ENCODE peak calls at places on chromosome 5, in five cellular contexts. One of them, this sample, is unnamed.

GRCh38 chr5:108093186-108093585 is 288.7 kb downstream of the FBXL17 start:
- DNase-seq in AG10803: peak; percentile 47
- DNase-seq in mucosa of gallbladder: no peak
- DNase-seq in mucosa of descending colon: no peak
- DNase-seq in GM06990: no peak
- DNase-seq in this sample: peak; percentile 6

GRCh38 chr5:158856295-158856694 is 243.4 kb downstream of the EBF1 start:
- DNase-seq in mucosa of gallbladder: no peak
- DNase-seq in mucosa of descending colon: no peak
- DNase-seq in GM06990: no peak
- DNase-seq in AG10803: no peak
- DNase-seq in this sample: no peak

GRCh38 chr5:89582768-89583339 is 699.9 kb upstream of the MEF2C start:
- DNase-seq in mucosa of gallbladder: no peak
- DNase-seq in mucosa of descending colon: no peak
- DNase-seq in GM06990: no peak
- DNase-seq in AG10803: peak; percentile 12
- DNase-seq in this sample: no peak

GRCh38 chr5:174344335-174344734 is 298.8 kb downstream of the NSG2 start:
- DNase-seq in mucosa of gallbladder: no peak
- DNase-seq in GM06990: no peak
- DNase-seq in AG10803: no peak
- DNase-seq in mucosa of descending colon: no peak
- DNase-seq in this sample: no peak

GRCh38 chr5:75337366-75338021 is 474 bp downstream of the HMGCR start:
- DNase-seq in GM06990: no peak
- DNase-seq in mucosa of gallbladder: no peak
- DNase-seq in AG10803: peak; percentile 4
- DNase-seq in mucosa of descending colon: no peak
- DNase-seq in this sample: peak; percentile 16

GRCh38 chr5:75138674-75139073 is 86.3 kb upstream of the GCNT4 start:
- DNase-seq in AG10803: no peak
- DNase-seq in mucosa of descending colon: no peak
- DNase-seq in mucosa of gallbladder: no peak
- DNase-seq in GM06990: no peak
- DNase-seq in this sample: no peak

GRCh38 chr5:14383923-14384322 is 197.7 kb upstream of the OTULINL start:
- DNase-seq in mucosa of gallbladder: no peak
- DNase-seq in GM06990: no peak
- DNase-seq in AG10803: no peak
- DNase-seq in mucosa of descending colon: no peak
- DNase-seq in this sample: no peak

GRCh38 chr5:140182075-140182709 is 7.2 kb downstream of the CYSTM1 start:
- DNase-seq in AG10803: peak; percentile 65
- DNase-seq in mucosa of gallbladder: peak; percentile 42
- DNase-seq in mucosa of descending colon: no peak
- DNase-seq in GM06990: no peak
- DNase-seq in this sample: no peak

GRCh38 chr5:169911448-169912212 is 68.7 kb downstream of the INSYN2B start:
- DNase-seq in mucosa of gallbladder: no peak
- DNase-seq in mucosa of descending colon: no peak
- DNase-seq in GM06990: no peak
- DNase-seq in AG10803: no peak
- DNase-seq in this sample: no peak

GRCh38 chr5:29790281-29790680 is 1403.2 kb upstream of the CDH6 start:
- DNase-seq in mucosa of descending colon: no peak
- DNase-seq in GM06990: no peak
- DNase-seq in mucosa of gallbladder: no peak
- DNase-seq in AG10803: no peak
- DNase-seq in this sample: no peak

GRCh38 chr5:33763435-33763834 is 128.4 kb downstream of the ADAMTS12 start:
- DNase-seq in AG10803: no peak
- DNase-seq in mucosa of descending colon: no peak
- DNase-seq in GM06990: no peak
- DNase-seq in mucosa of gallbladder: no peak
- DNase-seq in this sample: no peak

GRCh38 chr5:104178066-104178465 is 615.5 kb upstream of the NUDT12 start:
- DNase-seq in GM06990: no peak
- DNase-seq in AG10803: no peak
- DNase-seq in mucosa of gallbladder: no peak
- DNase-seq in mucosa of descending colon: no peak
- DNase-seq in this sample: no peak

GRCh38 chr5:82952326-82952725 is 124.9 kb downstream of the TMEM167A start:
- DNase-seq in GM06990: no peak
- DNase-seq in AG10803: no peak
- DNase-seq in mucosa of descending colon: no peak
- DNase-seq in mucosa of gallbladder: no peak
- DNase-seq in this sample: no peak

GRCh38 chr5:142184939-142185526 is 76.5 kb downstream of the NDFIP1 start:
- DNase-seq in mucosa of gallbladder: no peak
- DNase-seq in GM06990: no peak
- DNase-seq in mucosa of descending colon: no peak
- DNase-seq in AG10803: peak; percentile 64
- DNase-seq in this sample: no peak

GRCh38 chr5:124262443-124262842 is 484.0 kb downstream of the ZNF608 start:
- DNase-seq in GM06990: no peak
- DNase-seq in AG10803: no peak
- DNase-seq in mucosa of gallbladder: no peak
- DNase-seq in mucosa of descending colon: no peak
- DNase-seq in this sample: no peak

GRCh38 chr5:82620957-82621600 is 342.9 kb upstream of the RPS23 start:
- DNase-seq in GM06990: no peak
- DNase-seq in AG10803: peak; percentile 10
- DNase-seq in mucosa of descending colon: no peak
- DNase-seq in mucosa of gallbladder: no peak
- DNase-seq in this sample: no peak

GRCh38 chr5:103582364-103582763 is 19.8 kb upstream of the NUDT12 start:
- DNase-seq in GM06990: no peak
- DNase-seq in mucosa of gallbladder: no peak
- DNase-seq in AG10803: peak; percentile 43
- DNase-seq in mucosa of descending colon: no peak
- DNase-seq in this sample: no peak

GRCh38 chr5:54135042-54135441 is 175.3 kb downstream of the ARL15 start:
- DNase-seq in GM06990: no peak
- DNase-seq in mucosa of gallbladder: no peak
- DNase-seq in mucosa of descending colon: no peak
- DNase-seq in AG10803: peak; percentile 50
- DNase-seq in this sample: no peak

GRCh38 chr5:151150484-151151262 is 6.9 kb downstream of the ANXA6 start:
- DNase-seq in GM06990: peak; percentile 72
- DNase-seq in mucosa of descending colon: peak; percentile 45
- DNase-seq in mucosa of gallbladder: peak; percentile 13
- DNase-seq in AG10803: peak; percentile 60
- DNase-seq in this sample: peak; percentile 52

GRCh38 chr5:142235870-142236672 is 88.8 kb downstream of the SPRY4 start:
- DNase-seq in GM06990: no peak
- DNase-seq in mucosa of gallbladder: no peak
- DNase-seq in mucosa of descending colon: no peak
- DNase-seq in AG10803: no peak
- DNase-seq in this sample: no peak

GRCh38 chr5:122470365-122470764 is 158.3 kb downstream of the SNCAIP start:
- DNase-seq in mucosa of gallbladder: no peak
- DNase-seq in AG10803: no peak
- DNase-seq in mucosa of descending colon: no peak
- DNase-seq in GM06990: no peak
- DNase-seq in this sample: no peak